ENCODE peak calls at places on chromosomes 16 and 17, in five cellular contexts. V is CD8-positive, alpha-beta T cell; Q is fibroblast of lung; O is left lung; P is upper lobe of right lung. R is an unnamed sample.

GRCh38 chr16:69922200-69922599 is 28.9 kb upstream of the CLEC18A start:
- DNase-seq in V (no peak), O (no peak), Q (no peak), P (no peak), R (peak)

GRCh38 chr16:89004209-89004831 is 27.3 kb upstream of the CBFA2T3 start:
- DNase-seq in P (no peak), V (no peak), Q (no peak), O (no peak), R (no peak)

GRCh38 chr16:12426122-12426521 is 377.6 kb downstream of the CPPED1 start:
- DNase-seq in V (no peak), O (no peak), P (no peak), Q (peak), R (no peak)

GRCh38 chr16:27315333-27316037 is 1.7 kb downstream of the IL4R start:
- DNase-seq in P (peak), V (peak), O (peak), Q (peak), R (peak)

GRCh38 chr17:66227212-66228045 is 1.8 kb downstream of the APOH start:
- DNase-seq in V (no peak), O (no peak), P (no peak), Q (no peak), R (no peak)

GRCh38 chr17:31052187-31052889 is 42.4 kb upstream of the NF1 start:
- DNase-seq in P (no peak), O (peak), V (no peak), Q (peak), R (peak)

GRCh38 chr16:15861996-15862395 is 5.2 kb upstream of the MYH11 start:
- DNase-seq in Q (no peak), P (no peak), O (no peak), V (no peak), R (no peak)

GRCh38 chr16:59210955-59211541 is 476.9 kb upstream of the GOT2 start:
- DNase-seq in P (no peak), V (no peak), O (no peak), Q (peak), R (no peak)

GRCh38 chr17:81398855-81399451 is 3.7 kb downstream of the BAHCC1 start:
- DNase-seq in O (no peak), V (no peak), P (no peak), Q (no peak), R (no peak)

GRCh38 chr16:77943770-77944169 is 78.6 kb upstream of the CLEC3A start:
- DNase-seq in P (no peak), V (no peak), O (no peak), Q (no peak), R (no peak)

GRCh38 chr16:590875-591200 is 972 bp downstream of the RAB40C start:
- DNase-seq in V (no peak), Q (no peak), P (no peak), O (no peak), R (no peak)

GRCh38 chr17:46194393-46195216 is 1.4 kb upstream of the KANSL1 start:
- DNase-seq in Q (peak), P (no peak), V (peak), O (no peak), R (no peak)

GRCh38 chr17:81374890-81375289 is 20.4 kb upstream of the BAHCC1 start:
- DNase-seq in P (no peak), Q (no peak), V (no peak), O (no peak), R (no peak)

GRCh38 chr16:12901597-12902436 is at the start of gene SHISA9:
- DNase-seq in O (no peak), P (no peak), V (no peak), Q (peak), R (no peak)

GRCh38 chr17:77493901-77494663 is 353.3 kb downstream of the SEC14L1 start:
- DNase-seq in O (no peak), V (no peak), P (peak), Q (no peak), R (peak)

GRCh38 chr16:10871157-10871991 is 5.6 kb upstream of the CIITA start:
- DNase-seq in P (peak), O (peak), V (peak), Q (peak), R (peak)

GRCh38 chr16:2753523-2754020 is 1.1 kb downstream of the SRRM2 start:
- DNase-seq in Q (peak), P (no peak), O (no peak), V (no peak), R (no peak)

GRCh38 chr16:2749936-2750335 is 2.5 kb upstream of the SRRM2 start:
- DNase-seq in Q (no peak), P (no peak), O (no peak), V (no peak), R (no peak)

GRCh38 chr16:2752850-2753522 is 548 bp downstream of the SRRM2 start:
- DNase-seq in O (peak), V (no peak), Q (peak), P (peak), R (peak)

GRCh38 chr16:2751577-2752034 is 832 bp upstream of the SRRM2 start:
- DNase-seq in O (no peak), V (no peak), P (no peak), Q (peak), R (no peak)

GRCh38 chr16:2752035-2752849 is at the start of gene SRRM2:
- DNase-seq in P (peak), Q (peak), O (peak), V (peak), R (peak)
- TF ChIP-seq CTCF in P (no peak), Q (no peak), O (peak), V (no peak), R (no peak)

GRCh38 chr17:80187493-80187892 is 17.7 kb downstream of the CARD14 start:
- DNase-seq in V (no peak), Q (no peak), P (peak), O (peak), R (no peak)
- H3K4me3 ChIP-seq in V (no peak), Q (peak), P (peak), O (peak), R (no peak)

GRCh38 chr17:51085150-51085805 is 35.4 kb downstream of the SPAG9 start:
- DNase-seq in O (no peak), Q (peak), P (no peak), V (no peak), R (no peak)
- H3K27ac ChIP-seq in O (peak), Q (peak), P (no peak), V (no peak), R (no peak)

GRCh38 chr17:51857052-51857593 is 301.4 kb downstream of the CA10 start:
- DNase-seq in Q (no peak), P (no peak), V (no peak), O (no peak), R (no peak)
- TF ChIP-seq CTCF in Q (no peak), P (no peak), V (no peak), O (no peak), R (no peak)

DNA sequence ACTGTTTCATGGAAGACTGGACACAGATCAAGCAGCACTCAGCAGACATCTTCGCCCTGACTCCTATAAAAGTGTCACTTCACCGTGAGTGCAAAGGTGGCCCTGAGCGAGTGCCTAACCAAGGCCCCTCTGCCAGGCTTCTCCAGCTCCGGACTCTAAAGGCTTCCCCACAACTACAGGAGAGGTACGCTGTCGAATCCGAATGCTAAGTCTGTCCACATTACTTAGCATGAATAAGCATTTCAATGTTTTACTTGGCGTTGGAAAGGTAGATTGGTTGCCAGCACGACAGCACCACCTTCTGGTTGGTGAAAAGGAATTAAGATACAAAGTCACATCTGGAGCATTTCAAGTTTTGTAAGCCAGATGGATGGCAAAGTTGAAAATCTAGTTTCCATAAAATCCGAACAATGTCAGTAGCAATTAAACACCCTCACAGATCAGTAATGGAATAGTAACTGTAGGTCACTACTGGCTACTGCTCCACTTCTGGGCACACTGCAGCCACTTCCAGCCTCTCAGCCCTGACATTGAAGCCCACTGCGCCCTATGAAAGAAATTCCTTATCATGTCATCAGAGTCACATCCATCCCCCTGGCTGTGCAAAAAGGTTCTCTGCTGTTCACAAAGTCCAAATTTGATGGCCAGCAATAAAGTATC is 100.9 kb downstream of the PARN start:
- DNase-seq in V (peak), Q (peak), O (peak), P (peak), R (peak)
- H3K4me3 ChIP-seq in V (no peak), Q (peak), O (no peak), P (no peak), R (peak)